ENCODE peak calls at places on chromosome 22, in six cellular contexts. E is GM23248, A is heart left ventricle, L is neural progenitor cell, B is breast epithelium, O is HCT116. N is an unnamed sample. For H3K4me1 and H3K27me3, the result is how much of the 10 kb centered on the place peaks cover.

GRCh38 chr22:35539910-35540599 is 576 bp upstream of the RASD2 start:
- DNase-seq in E (peak), A (peak), L (peak), B (no peak), O (no peak), N (peak)

GRCh38 chr22:39478461-39478860 is 21.6 kb downstream of the MGAT3 start:
- DNase-seq in E (peak), A (no peak), L (peak), B (no peak), O (no peak), N (no peak)

GRCh38 chr22:22657712-22658111 is 13.3 kb downstream of the GGTLC2 start:
- DNase-seq in E (no peak), A (no peak), L (no peak), B (no peak), O (no peak), N (no peak)

GRCh38 chr22:42646569-42647525 is 2.3 kb downstream of the CYB5R3 start:
- DNase-seq in E (peak), A (peak), L (no peak), B (peak), O (no peak), N (no peak)

GRCh38 chr22:20422965-20423635 is 14.5 kb downstream of the SCARF2 start:
- DNase-seq in E (peak), A (peak), L (no peak), B (no peak), O (no peak), N (peak)

GRCh38 chr22:39090426-39091064 is 6.5 kb upstream of the APOBEC3H start:
- DNase-seq in E (peak), A (peak), L (no peak), B (peak), O (no peak), N (peak)

GRCh38 chr22:37328017-37328416 is 45.7 kb downstream of the CYTH4 start:
- DNase-seq in E (peak), A (no peak), L (no peak), B (no peak), O (peak), N (no peak)

GRCh38 chr22:16917144-16918003 is 90.6 kb downstream of the GAB4 start:
- DNase-seq in E (peak), A (peak), L (peak), B (peak), O (peak), N (peak)

GRCh38 chr22:42396621-42397331 is 35.4 kb downstream of the NFAM1 start:
- DNase-seq in E (no peak), A (peak), L (no peak), B (no peak), O (peak), N (no peak)

GRCh38 chr22:23847310-23847920 is 8.6 kb upstream of the DERL3 start:
- DNase-seq in E (no peak), A (no peak), L (no peak), B (no peak), O (no peak), N (no peak)
- H3K4me1 ChIP-seq in E (under half), A (under half), L (under half), B (under half), O (under half), N (under half)

DNA sequence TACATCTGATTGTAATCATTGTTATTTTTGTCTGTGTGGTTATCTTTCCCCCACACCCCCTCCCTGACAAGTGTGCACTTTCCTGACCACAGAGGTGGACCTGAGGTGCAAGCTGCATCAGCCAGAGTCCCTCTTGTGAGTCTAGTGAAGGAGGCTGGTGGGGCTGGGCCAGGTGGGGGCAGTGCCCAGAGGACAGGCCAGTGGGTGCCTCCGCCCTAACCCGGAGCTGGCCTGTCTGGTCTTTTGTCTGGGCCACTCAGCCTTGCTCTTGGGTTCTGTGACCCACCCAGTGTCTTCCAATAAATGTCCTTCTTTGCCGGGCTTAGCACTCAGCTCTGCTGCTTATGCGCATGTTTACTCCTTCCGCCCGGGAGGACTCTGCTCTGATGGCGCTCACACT is 526.2 kb downstream of the TBC1D22A start:
- DNase-seq in E (no peak), A (no peak), L (no peak), B (no peak), O (no peak), N (no peak)
- H3K27me3 ChIP-seq in E (under half), A (under half), L (under half), B (under half), O (under half), N (under half)

GRCh38 chr22:46791201-46791731 is 28.8 kb downstream of the TBC1D22A start:
- DNase-seq in E (peak), A (peak), L (no peak), B (peak), O (no peak), N (no peak)
- H3K4me3 ChIP-seq in E (no peak), A (no peak), L (no peak), B (no peak), O (no peak), N (peak)

GRCh38 chr22:28929197-28929596 is 45.8 kb downstream of the ZNRF3 start:
- DNase-seq in E (no peak), A (no peak), L (no peak), B (no peak), O (no peak), N (no peak)
- H3K4me1 ChIP-seq in E (under half), A (under half), L (half or more), B (under half), O (half or more), N (under half)

DNA sequence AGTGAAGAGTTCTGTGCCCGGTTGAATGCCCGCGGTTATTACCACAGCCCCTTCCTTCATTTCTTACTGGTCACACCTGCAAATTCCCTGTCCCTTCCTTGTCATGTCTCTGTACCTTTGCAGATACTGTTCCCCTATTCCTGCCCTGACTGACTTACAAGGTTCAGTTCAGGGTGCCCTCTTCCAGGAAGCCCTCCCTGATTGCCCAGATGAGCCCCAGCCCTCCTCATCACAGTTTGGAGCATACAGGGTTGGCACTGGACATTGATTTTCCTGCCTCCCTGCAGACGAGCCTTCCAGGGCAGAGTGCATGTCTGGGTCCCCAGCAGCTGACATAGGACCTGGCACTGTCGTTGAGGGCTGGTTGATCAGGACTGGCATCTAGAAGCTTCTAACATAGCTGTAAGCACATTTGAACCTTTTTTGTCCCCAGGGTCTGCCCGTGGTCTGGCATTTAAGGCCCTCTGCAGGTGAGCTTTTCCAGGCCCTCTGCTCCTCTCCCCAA is 70.4 kb upstream of the SHISAL1 start:
- DNase-seq in E (no peak), A (no peak), L (no peak), B (no peak), O (no peak), N (peak)
- H3K27me3 ChIP-seq in E (under half), A (under half), L (under half), B (under half), O (under half), N (under half)

GRCh38 chr22:19169002-19169946 is 9.3 kb downstream of the SLC25A1 start:
- DNase-seq in E (peak), A (no peak), L (peak), B (no peak), O (no peak), N (no peak)
- H3K4me3 ChIP-seq in E (peak), A (peak), L (peak), B (peak), O (no peak), N (peak)

DNA sequence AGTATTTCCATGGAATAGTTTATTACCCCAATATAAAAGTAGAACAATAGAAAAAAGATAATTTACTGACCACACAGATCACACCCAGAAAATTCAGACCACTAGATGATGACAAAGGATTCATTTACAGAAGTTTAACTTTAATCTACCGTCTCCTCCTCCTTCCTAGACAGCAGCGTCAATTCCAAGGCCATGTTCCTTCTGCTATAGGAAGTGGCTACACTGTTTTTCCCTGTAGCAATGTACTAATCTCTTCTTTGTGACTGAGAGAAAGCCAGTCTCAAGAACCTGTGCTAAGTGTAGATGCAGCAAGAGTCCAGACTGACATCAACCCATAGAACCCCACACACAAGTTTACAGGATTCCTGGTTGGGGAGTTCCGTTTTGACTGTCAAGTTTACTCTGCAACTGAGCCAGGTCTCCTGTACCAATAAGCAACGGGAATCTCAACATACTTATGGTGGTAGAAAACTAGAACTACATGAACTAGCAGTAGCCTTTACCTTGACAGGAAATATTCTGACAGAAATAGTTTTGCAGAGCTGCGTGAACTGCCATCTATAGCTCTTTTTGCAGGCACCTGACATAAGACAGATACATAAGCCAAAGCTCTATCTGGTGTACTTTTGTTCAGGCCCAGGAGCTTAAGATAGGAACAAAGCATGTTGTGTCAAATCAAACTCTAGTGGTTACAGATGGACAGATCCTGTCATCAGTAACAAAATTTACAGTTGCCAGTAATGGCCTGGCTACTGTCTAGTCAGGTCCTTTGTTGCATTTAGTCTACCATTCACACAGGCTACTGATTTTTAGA is 42.9 kb downstream of the MRTFA start:
- DNase-seq in E (no peak), A (no peak), L (no peak), B (no peak), O (no peak), N (no peak)
- H3K4me1 ChIP-seq in E (half or more), A (under half), L (under half), B (under half), O (half or more), N (under half)